ENCODE peak calls at places on chromosome 10, in eight cellular contexts. L, O, R, I, X, C, B and D are unnamed samples.

GRCh38 chr10:60816624-60817023 is 38.3 kb downstream of the CDK1 start:
- DNase-seq in X (peak), I (peak), B (peak), R (peak), O (peak), C (peak), L (peak), D (peak)

GRCh38 chr10:117215079-117215478 is 17.8 kb downstream of the KCNK18 start:
- DNase-seq in C (no peak), I (no peak), B (no peak), O (no peak), L (no peak), X (no peak), R (no peak), D (no peak)

GRCh38 chr10:63633677-63634487 is 112.7 kb downstream of the REEP3 start:
- DNase-seq in X (peak), C (peak), O (peak), B (peak), R (peak), I (no peak), L (peak), D (peak)

GRCh38 chr10:122098924-122099323 is 110.0 kb downstream of the TACC2 start:
- DNase-seq in I (no peak), L (no peak), B (no peak), C (no peak), O (no peak), R (no peak), X (no peak), D (no peak)

GRCh38 chr10:11685787-11686218 is 56.4 kb upstream of the ECHDC3 start:
- DNase-seq in C (peak), X (peak), O (peak), L (peak), R (peak), I (peak), B (peak), D (no peak)

GRCh38 chr10:93876391-93876790 is 17.4 kb upstream of the SLC35G1 start:
- DNase-seq in B (peak), L (peak), O (peak), R (no peak), I (no peak), C (no peak), X (no peak), D (no peak)

GRCh38 chr10:106401161-106401560 is 763.3 kb downstream of the SORCS1 start:
- DNase-seq in L (peak), O (peak), C (peak), I (no peak), R (peak), B (peak), X (no peak), D (no peak)

GRCh38 chr10:133163889-133164815 is 4.1 kb downstream of the KNDC1 start:
- DNase-seq in B (no peak), X (no peak), R (no peak), L (no peak), O (no peak), I (peak), C (no peak), D (no peak)

GRCh38 chr10:94578790-94579189 is 33.2 kb downstream of the HELLS start:
- DNase-seq in R (no peak), O (no peak), B (no peak), I (no peak), X (no peak), C (no peak), L (no peak), D (no peak)

GRCh38 chr10:58266826-58267712 is 625 bp downstream of the IPMK start:
- DNase-seq in X (peak), L (peak), I (peak), B (peak), R (peak), C (peak), O (peak), D (no peak)

GRCh38 chr10:90621577-90621976 is 236.3 kb downstream of the HTR7 start:
- DNase-seq in L (peak), R (peak), X (no peak), O (peak), B (peak), I (no peak), C (peak), D (no peak)

GRCh38 chr10:30986027-30986672 is 45.5 kb downstream of the ZNF438 start:
- DNase-seq in B (peak), I (no peak), L (peak), C (peak), R (no peak), X (no peak), O (peak), D (no peak)

GRCh38 chr10:69336952-69337311 is 58.6 kb downstream of the HK1 start:
- DNase-seq in R (no peak), I (no peak), X (no peak), L (no peak), B (no peak), C (no peak), O (no peak), D (no peak)

GRCh38 chr10:120570418-120570817 is 113.4 kb downstream of the PLPP4 start:
- DNase-seq in C (peak), X (no peak), I (no peak), L (no peak), O (no peak), B (no peak), R (no peak), D (no peak)

GRCh38 chr10:90222372-90222771 is 521.0 kb downstream of the KIF20B start:
- DNase-seq in L (peak), I (no peak), O (peak), R (peak), B (peak), C (peak), X (no peak), D (no peak)

GRCh38 chr10:119250641-119251314 is 43.4 kb downstream of the GRK5 start:
- DNase-seq in O (peak), R (peak), I (no peak), X (no peak), B (peak), L (peak), C (no peak), D (no peak)

GRCh38 chr10:11828682-11829284 is 5.6 kb downstream of the PROSER2 start:
- DNase-seq in O (no peak), C (no peak), L (no peak), I (no peak), R (no peak), B (no peak), X (no peak), D (no peak)

GRCh38 chr10:49164587-49165188 is 23.5 kb downstream of the TMEM273 start:
- DNase-seq in L (no peak), X (no peak), C (peak), R (peak), B (peak), I (peak), O (peak), D (peak)

GRCh38 chr10:27742195-27742925 is 3.3 kb downstream of the MKX start:
- DNase-seq in X (peak), R (peak), B (peak), O (peak), C (peak), I (peak), L (peak), D (peak)

GRCh38 chr10:97828721-97829120 is 20.9 kb upstream of the GOLGA7B start:
- DNase-seq in R (no peak), L (no peak), B (no peak), O (no peak), C (no peak), I (no peak), X (no peak), D (no peak)

GRCh38 chr10:78263521-78263988 is 229.9 kb downstream of the RPS24 start:
- DNase-seq in C (peak), R (peak), B (peak), I (no peak), L (peak), X (no peak), O (peak), D (no peak)

GRCh38 chr10:71837085-71837827 is 13.8 kb downstream of the PSAP start:
- DNase-seq in R (no peak), X (no peak), I (no peak), O (peak), B (peak), C (peak), L (no peak), D (no peak)

GRCh38 chr10:127344346-127344745 is 148.0 kb upstream of the INSYN2A start:
- DNase-seq in C (no peak), R (no peak), I (no peak), B (no peak), X (no peak), L (no peak), O (no peak), D (no peak)

GRCh38 chr10:58513189-58514101 is 773 bp downstream of the BICC1 start:
- DNase-seq in R (peak), L (peak), I (peak), B (peak), C (peak), O (peak), X (peak), D (peak)

GRCh38 chr10:87761892-87762291 is 56.1 kb downstream of the ATAD1 start:
- DNase-seq in R (peak), C (peak), B (peak), L (peak), X (no peak), I (no peak), O (peak), D (no peak)

GRCh38 chr10:70892631-70893030 is 4.3 kb upstream of the PCBD1 start:
- DNase-seq in O (no peak), I (no peak), X (no peak), C (peak), R (no peak), B (no peak), L (no peak), D (no peak)

GRCh38 chr10:68600041-68600778 is 40.1 kb downstream of the TET1 start:
- DNase-seq in I (peak), C (peak), B (peak), X (peak), L (peak), R (peak), O (peak), D (peak)

GRCh38 chr10:100327007-100327700 is 2.9 kb downstream of the PKD2L1 start:
- DNase-seq in R (no peak), O (no peak), B (no peak), C (peak), X (no peak), I (no peak), L (no peak), D (no peak)